ENCODE peak calls at places on chromosomes 2 and 18, in four cellular contexts. One of them, this sample, is unnamed.

GRCh38 chr18:42048150-42048549 is 93.1 kb downstream of the PIK3C3 start:
- DNase-seq in neural progenitor cell: no peak
- DNase-seq in right lobe of liver: no peak
- DNase-seq in AG09309: peak
- DNase-seq in this sample: no peak

GRCh38 chr2:56184500-56184996 is 758 bp downstream of the CCDC85A start:
- DNase-seq in neural progenitor cell: peak
- DNase-seq in right lobe of liver: peak
- DNase-seq in AG09309: no peak
- DNase-seq in this sample: peak

GRCh38 chr2:106299696-106300095 is 105.6 kb upstream of the UXS1 start:
- DNase-seq in neural progenitor cell: no peak
- DNase-seq in right lobe of liver: no peak
- DNase-seq in AG09309: no peak
- DNase-seq in this sample: no peak

GRCh38 chr2:239520811-239521517 is 120.1 kb upstream of the HDAC4 start:
- DNase-seq in neural progenitor cell: no peak
- DNase-seq in right lobe of liver: no peak
- DNase-seq in AG09309: no peak
- DNase-seq in this sample: no peak

GRCh38 chr2:128449226-128450061 is 130.8 kb upstream of the HS6ST1 start:
- DNase-seq in neural progenitor cell: peak
- DNase-seq in right lobe of liver: no peak
- DNase-seq in AG09309: no peak
- DNase-seq in this sample: no peak

GRCh38 chr2:40242315-40242714 is 209.6 kb downstream of the SLC8A1 start:
- DNase-seq in neural progenitor cell: peak
- DNase-seq in right lobe of liver: no peak
- DNase-seq in AG09309: no peak
- DNase-seq in this sample: no peak

GRCh38 chr18:2529154-2529553 is 42.2 kb downstream of the METTL4 start:
- DNase-seq in neural progenitor cell: no peak
- DNase-seq in right lobe of liver: no peak
- DNase-seq in AG09309: no peak
- DNase-seq in this sample: no peak

GRCh38 chr18:13915391-13915790 is at the start of gene MC2R:
- DNase-seq in neural progenitor cell: no peak
- DNase-seq in right lobe of liver: no peak
- DNase-seq in AG09309: no peak
- DNase-seq in this sample: no peak

GRCh38 chr2:230650585-230651137 is 62.0 kb upstream of the CAB39 start:
- DNase-seq in neural progenitor cell: peak
- DNase-seq in right lobe of liver: no peak
- DNase-seq in AG09309: no peak
- DNase-seq in this sample: peak

GRCh38 chr2:235220331-235220730 is 268.5 kb downstream of the SH3BP4 start:
- DNase-seq in neural progenitor cell: no peak
- DNase-seq in right lobe of liver: no peak
- DNase-seq in AG09309: no peak
- DNase-seq in this sample: no peak
- TF ChIP-seq CTCF in neural progenitor cell: no peak
- TF ChIP-seq CTCF in right lobe of liver: no peak
- TF ChIP-seq CTCF in AG09309: no peak
- TF ChIP-seq CTCF in this sample: no peak

GRCh38 chr2:64963719-64964118 is 25.5 kb upstream of the SLC1A4 start:
- DNase-seq in neural progenitor cell: no peak
- DNase-seq in right lobe of liver: no peak
- DNase-seq in AG09309: no peak
- DNase-seq in this sample: no peak
- TF ChIP-seq CTCF in neural progenitor cell: no peak
- TF ChIP-seq CTCF in right lobe of liver: peak
- TF ChIP-seq CTCF in AG09309: no peak
- TF ChIP-seq CTCF in this sample: no peak

GRCh38 chr2:144071461-144071860 is 448.5 kb downstream of the ZEB2 start:
- DNase-seq in neural progenitor cell: no peak
- DNase-seq in right lobe of liver: no peak
- DNase-seq in AG09309: no peak
- DNase-seq in this sample: no peak
- TF ChIP-seq CTCF in neural progenitor cell: no peak
- TF ChIP-seq CTCF in right lobe of liver: peak
- TF ChIP-seq CTCF in AG09309: no peak
- TF ChIP-seq CTCF in this sample: no peak

GRCh38 chr2:188984126-188984525 is 10.0 kb downstream of the COL3A1 start:
- DNase-seq in neural progenitor cell: no peak
- DNase-seq in right lobe of liver: no peak
- DNase-seq in AG09309: no peak
- DNase-seq in this sample: no peak
- TF ChIP-seq CTCF in neural progenitor cell: peak
- TF ChIP-seq CTCF in right lobe of liver: no peak
- TF ChIP-seq CTCF in AG09309: peak
- TF ChIP-seq CTCF in this sample: no peak

GRCh38 chr2:20190862-20191713 is 33.8 kb downstream of the SDC1 start:
- DNase-seq in neural progenitor cell: peak
- DNase-seq in right lobe of liver: peak
- DNase-seq in AG09309: no peak
- DNase-seq in this sample: peak
- TF ChIP-seq CTCF in neural progenitor cell: peak
- TF ChIP-seq CTCF in right lobe of liver: peak
- TF ChIP-seq CTCF in AG09309: peak
- TF ChIP-seq CTCF in this sample: peak

GRCh38 chr18:5556317-5556974 is 12.6 kb upstream of the EPB41L3 start:
- DNase-seq in neural progenitor cell: no peak
- DNase-seq in right lobe of liver: no peak
- DNase-seq in AG09309: no peak
- DNase-seq in this sample: no peak
- TF ChIP-seq CTCF in neural progenitor cell: no peak
- TF ChIP-seq CTCF in right lobe of liver: no peak
- TF ChIP-seq CTCF in AG09309: peak
- TF ChIP-seq CTCF in this sample: no peak

GRCh38 chr18:49862656-49863385 is 49.5 kb upstream of the ACAA2 start:
- DNase-seq in neural progenitor cell: no peak
- DNase-seq in right lobe of liver: no peak
- DNase-seq in AG09309: no peak
- DNase-seq in this sample: no peak

GRCh38 chr18:49859725-49860124 is 46.4 kb upstream of the ACAA2 start:
- DNase-seq in neural progenitor cell: no peak
- DNase-seq in right lobe of liver: no peak
- DNase-seq in AG09309: no peak
- DNase-seq in this sample: no peak

GRCh38 chr18:49863769-49864615 is 50.7 kb upstream of the ACAA2 start:
- DNase-seq in neural progenitor cell: no peak
- DNase-seq in right lobe of liver: no peak
- DNase-seq in AG09309: no peak
- DNase-seq in this sample: no peak

GRCh38 chr18:49859006-49859359 is 45.6 kb upstream of the ACAA2 start:
- DNase-seq in neural progenitor cell: no peak
- DNase-seq in right lobe of liver: no peak
- DNase-seq in AG09309: no peak
- DNase-seq in this sample: no peak

DNA sequence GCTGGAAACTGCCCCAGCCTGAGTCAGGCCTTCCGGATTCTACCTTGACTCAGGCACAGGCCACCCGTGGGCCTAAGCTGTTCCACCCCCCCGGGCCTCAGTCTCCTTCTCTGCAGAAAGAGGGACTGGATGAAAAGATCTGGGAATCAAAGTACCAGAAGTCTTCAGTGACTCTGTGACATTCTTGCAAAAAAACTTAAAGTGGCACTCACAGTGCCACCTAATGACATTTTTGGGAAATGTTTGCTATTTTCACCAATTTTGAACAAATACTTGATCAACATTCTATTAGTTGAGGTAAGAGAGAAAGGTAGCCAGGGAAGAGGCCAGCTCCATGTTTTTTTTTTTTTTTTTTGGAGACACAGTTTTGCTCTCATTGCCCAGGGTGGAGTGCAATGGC is 48.3 kb upstream of the ACAA2 start:
- DNase-seq in neural progenitor cell: peak
- DNase-seq in right lobe of liver: no peak
- DNase-seq in AG09309: no peak
- DNase-seq in this sample: no peak
- TF ChIP-seq CTCF in neural progenitor cell: peak
- TF ChIP-seq CTCF in right lobe of liver: peak
- TF ChIP-seq CTCF in AG09309: peak
- TF ChIP-seq CTCF in this sample: peak